ENCODE peak calls at places on chromosomes 4 and X, in five cellular contexts. One of them, this sample, is unnamed.

GRCh38 chr4:57172065-57172464 is 61.9 kb upstream of the IGFBP7 start:
- DNase-seq in dorsolateral prefrontal cortex: no peak
- DNase-seq in AG04450: no peak
- DNase-seq in mammary epithelial cell: no peak
- DNase-seq in keratinocyte: no peak
- DNase-seq in this sample: no peak

GRCh38 chr4:3290476-3290875 is 2.3 kb upstream of the RGS12 start:
- DNase-seq in dorsolateral prefrontal cortex: no peak
- DNase-seq in AG04450: no peak
- DNase-seq in mammary epithelial cell: no peak
- DNase-seq in keratinocyte: no peak
- DNase-seq in this sample: no peak

GRCh38 chrX:45824471-45824870 is 623.8 kb upstream of the DIPK2B start:
- DNase-seq in dorsolateral prefrontal cortex: no peak
- DNase-seq in AG04450: peak; percentile 81
- DNase-seq in mammary epithelial cell: peak; percentile 98
- DNase-seq in keratinocyte: peak; percentile 95
- DNase-seq in this sample: no peak

GRCh38 chr4:154164931-154165839 is 326.4 kb downstream of the DCHS2 start:
- DNase-seq in dorsolateral prefrontal cortex: no peak
- DNase-seq in AG04450: peak; percentile 4
- DNase-seq in mammary epithelial cell: peak; percentile 97
- DNase-seq in keratinocyte: peak; percentile 69
- DNase-seq in this sample: no peak

GRCh38 chr4:181162266-181163063 is 1080.7 kb upstream of the TENM3 start:
- DNase-seq in dorsolateral prefrontal cortex: no peak
- DNase-seq in AG04450: no peak
- DNase-seq in mammary epithelial cell: no peak
- DNase-seq in keratinocyte: no peak
- DNase-seq in this sample: no peak

GRCh38 chr4:78885598-78885997 is 53.6 kb downstream of the PAQR3 start:
- DNase-seq in dorsolateral prefrontal cortex: no peak
- DNase-seq in AG04450: no peak
- DNase-seq in mammary epithelial cell: no peak
- DNase-seq in keratinocyte: no peak
- DNase-seq in this sample: no peak

GRCh38 chrX:118596428-118596827 is 100.8 kb downstream of the DOCK11 start:
- DNase-seq in dorsolateral prefrontal cortex: no peak
- DNase-seq in AG04450: no peak
- DNase-seq in mammary epithelial cell: no peak
- DNase-seq in keratinocyte: no peak
- DNase-seq in this sample: no peak

GRCh38 chr4:95213361-95213760 is 335.4 kb downstream of the UNC5C start:
- DNase-seq in dorsolateral prefrontal cortex: no peak
- DNase-seq in AG04450: no peak
- DNase-seq in mammary epithelial cell: no peak
- DNase-seq in keratinocyte: no peak
- DNase-seq in this sample: no peak

GRCh38 chrX:69145281-69145680 is 20.0 kb downstream of the PJA1 start:
- DNase-seq in dorsolateral prefrontal cortex: no peak
- DNase-seq in AG04450: no peak
- DNase-seq in mammary epithelial cell: no peak
- DNase-seq in keratinocyte: no peak
- DNase-seq in this sample: no peak

GRCh38 chr4:129043523-129043922 is 49.8 kb downstream of the SCLT1 start:
- DNase-seq in dorsolateral prefrontal cortex: no peak
- DNase-seq in AG04450: no peak
- DNase-seq in mammary epithelial cell: no peak
- DNase-seq in keratinocyte: no peak
- DNase-seq in this sample: no peak

GRCh38 chrX:118855681-118856310 is 32.2 kb downstream of the ZCCHC12 start:
- DNase-seq in dorsolateral prefrontal cortex: no peak
- DNase-seq in AG04450: no peak
- DNase-seq in mammary epithelial cell: no peak
- DNase-seq in keratinocyte: no peak
- DNase-seq in this sample: no peak

GRCh38 chr4:61992351-61992750 is 792.2 kb downstream of the ADGRL3 start:
- DNase-seq in dorsolateral prefrontal cortex: no peak
- DNase-seq in AG04450: no peak
- DNase-seq in mammary epithelial cell: no peak
- DNase-seq in keratinocyte: no peak
- DNase-seq in this sample: no peak

GRCh38 chr4:8150152-8151090 is 8.2 kb downstream of the ABLIM2 start:
- DNase-seq in dorsolateral prefrontal cortex: peak; percentile 60
- DNase-seq in AG04450: no peak
- DNase-seq in mammary epithelial cell: no peak
- DNase-seq in keratinocyte: no peak
- DNase-seq in this sample: no peak

GRCh38 chrX:124086411-124086810 is 124.9 kb downstream of the STAG2 start:
- DNase-seq in dorsolateral prefrontal cortex: no peak
- DNase-seq in AG04450: no peak
- DNase-seq in mammary epithelial cell: no peak
- DNase-seq in keratinocyte: no peak
- DNase-seq in this sample: no peak

GRCh38 chr4:12203945-12204344 is 775.3 kb upstream of the HS3ST1 start:
- DNase-seq in dorsolateral prefrontal cortex: no peak
- DNase-seq in AG04450: no peak
- DNase-seq in mammary epithelial cell: no peak
- DNase-seq in keratinocyte: no peak
- DNase-seq in this sample: no peak

GRCh38 chrX:104307341-104307740 is 52.6 kb upstream of the ESX1 start:
- DNase-seq in dorsolateral prefrontal cortex: no peak
- DNase-seq in AG04450: no peak
- DNase-seq in mammary epithelial cell: no peak
- DNase-seq in keratinocyte: no peak
- DNase-seq in this sample: no peak

GRCh38 chr4:2135083-2135482 is 76.0 kb downstream of the NAT8L start:
- DNase-seq in dorsolateral prefrontal cortex: no peak
- DNase-seq in AG04450: peak; percentile 0
- DNase-seq in mammary epithelial cell: no peak
- DNase-seq in keratinocyte: no peak
- DNase-seq in this sample: no peak

GRCh38 chrX:134520860-134521390 is 61.0 kb downstream of the HPRT1 start:
- DNase-seq in dorsolateral prefrontal cortex: no peak
- DNase-seq in AG04450: no peak
- DNase-seq in mammary epithelial cell: peak; percentile 50
- DNase-seq in keratinocyte: no peak
- DNase-seq in this sample: no peak

GRCh38 chrX:56792270-56793111 is 63.4 kb downstream of the NBDY start:
- DNase-seq in dorsolateral prefrontal cortex: no peak
- DNase-seq in AG04450: no peak
- DNase-seq in mammary epithelial cell: no peak
- DNase-seq in keratinocyte: no peak
- DNase-seq in this sample: no peak

GRCh38 chr4:169619518-169619957 is 840 bp upstream of the CLCN3 start:
- DNase-seq in dorsolateral prefrontal cortex: no peak
- DNase-seq in AG04450: no peak
- DNase-seq in mammary epithelial cell: peak; percentile 73
- DNase-seq in keratinocyte: no peak
- DNase-seq in this sample: no peak

GRCh38 chr4:108113229-108113628 is 55.5 kb downstream of the LEF1 start:
- DNase-seq in dorsolateral prefrontal cortex: no peak
- DNase-seq in AG04450: no peak
- DNase-seq in mammary epithelial cell: no peak
- DNase-seq in keratinocyte: no peak
- DNase-seq in this sample: no peak

DNA sequence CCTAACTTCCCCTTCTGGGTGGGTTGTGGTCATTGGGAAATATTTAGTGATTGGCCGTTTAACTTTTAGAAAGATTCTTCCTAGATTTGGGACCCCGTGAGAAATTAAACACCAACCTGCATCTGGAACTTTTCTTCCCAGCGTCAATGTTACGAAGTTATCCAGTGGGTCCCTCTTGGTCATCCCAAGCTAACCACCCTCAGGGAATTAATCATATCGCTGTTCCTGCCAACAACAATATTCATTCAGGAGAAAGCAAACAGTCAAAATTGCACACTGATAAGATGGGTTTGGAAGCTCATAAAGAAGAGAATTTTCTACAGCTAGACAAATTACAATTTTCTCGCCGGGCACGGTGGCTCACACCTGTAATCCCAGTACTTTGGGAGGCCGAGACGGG is 121.2 kb upstream of the STX18 start:
- DNase-seq in dorsolateral prefrontal cortex: no peak
- DNase-seq in AG04450: no peak
- DNase-seq in mammary epithelial cell: no peak
- DNase-seq in keratinocyte: no peak
- DNase-seq in this sample: no peak
- H3K27ac ChIP-seq in dorsolateral prefrontal cortex: no peak overlapping the region
- H3K27ac ChIP-seq in AG04450: no peak overlapping the region
- H3K27ac ChIP-seq in mammary epithelial cell: no peak overlapping the region
- H3K27ac ChIP-seq in keratinocyte: no peak overlapping the region
- H3K27ac ChIP-seq in this sample: no peak overlapping the region

GRCh38 chr4:64158648-64159326 is 250.5 kb downstream of the TECRL start:
- DNase-seq in dorsolateral prefrontal cortex: no peak
- DNase-seq in AG04450: no peak
- DNase-seq in mammary epithelial cell: peak; percentile 43
- DNase-seq in keratinocyte: peak; percentile 33
- DNase-seq in this sample: no peak
- H3K4me3 ChIP-seq in dorsolateral prefrontal cortex: no peak overlapping the region
- H3K4me3 ChIP-seq in AG04450: no peak overlapping the region
- H3K4me3 ChIP-seq in mammary epithelial cell: peak overlapping the region; percentile 53
- H3K4me3 ChIP-seq in keratinocyte: peak overlapping the region; percentile 54
- H3K4me3 ChIP-seq in this sample: peak overlapping the region; percentile 46

GRCh38 chrX:24495700-24496099 is 30.6 kb downstream of the PDK3 start:
- DNase-seq in dorsolateral prefrontal cortex: no peak
- DNase-seq in AG04450: no peak
- DNase-seq in mammary epithelial cell: no peak
- DNase-seq in keratinocyte: no peak
- DNase-seq in this sample: no peak
- H3K27ac ChIP-seq in dorsolateral prefrontal cortex: no peak overlapping the region
- H3K27ac ChIP-seq in AG04450: no peak overlapping the region
- H3K27ac ChIP-seq in mammary epithelial cell: no peak overlapping the region
- H3K27ac ChIP-seq in keratinocyte: no peak overlapping the region
- H3K27ac ChIP-seq in this sample: no peak overlapping the region

DNA sequence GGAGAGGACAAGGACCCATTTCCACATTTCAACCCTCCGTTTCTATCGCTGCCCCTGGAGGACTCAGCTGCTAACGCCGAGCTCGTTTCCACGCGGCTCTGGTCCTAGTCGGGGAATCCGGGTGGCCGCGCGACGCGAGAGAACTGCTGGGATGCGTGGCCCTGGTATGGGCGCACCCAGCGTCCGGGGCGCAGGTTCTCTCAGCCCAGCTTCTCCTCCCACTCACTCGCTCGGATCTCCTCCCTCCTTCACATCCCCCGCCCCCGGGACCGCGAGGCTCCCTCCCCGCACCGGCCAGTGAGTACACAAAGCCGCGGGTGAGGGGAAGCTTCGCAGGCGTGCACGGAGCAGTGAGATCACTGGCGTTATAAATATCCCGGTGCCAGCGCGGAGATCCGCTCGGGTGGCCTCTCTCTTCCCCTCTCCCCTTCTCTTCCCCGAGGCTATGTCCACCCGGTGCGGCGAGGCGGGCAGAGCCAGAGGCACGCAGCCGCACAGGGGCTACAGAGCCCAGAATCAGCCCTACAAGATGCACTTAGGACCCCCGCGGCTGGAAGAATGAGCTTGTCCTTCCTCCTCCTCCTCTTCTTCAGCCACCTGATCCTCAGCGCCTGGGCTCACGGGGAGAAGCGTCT is at the start of gene FGF5:
- DNase-seq in dorsolateral prefrontal cortex: peak; percentile 61
- DNase-seq in AG04450: peak; percentile 85
- DNase-seq in mammary epithelial cell: peak; percentile 90
- DNase-seq in keratinocyte: no peak
- DNase-seq in this sample: peak; percentile 25
- H3K4me3 ChIP-seq in dorsolateral prefrontal cortex: peak within 1 kb of the TSS; percentile 44
- H3K4me3 ChIP-seq in AG04450: peak within 1 kb of the TSS; percentile 63
- H3K4me3 ChIP-seq in mammary epithelial cell: peak within 1 kb of the TSS; percentile 63
- H3K4me3 ChIP-seq in keratinocyte: peak within 1 kb of the TSS; percentile 83
- H3K4me3 ChIP-seq in this sample: peak within 1 kb of the TSS; percentile 69

GRCh38 chr4:74110670-74111069 is 11.7 kb upstream of the CXCL2 start:
- DNase-seq in dorsolateral prefrontal cortex: no peak
- DNase-seq in AG04450: no peak
- DNase-seq in mammary epithelial cell: no peak
- DNase-seq in keratinocyte: no peak
- DNase-seq in this sample: no peak
- H3K27ac ChIP-seq in dorsolateral prefrontal cortex: no peak overlapping the region
- H3K27ac ChIP-seq in AG04450: no peak overlapping the region
- H3K27ac ChIP-seq in mammary epithelial cell: peak overlapping the region; percentile 99
- H3K27ac ChIP-seq in keratinocyte: peak overlapping the region; percentile 94
- H3K27ac ChIP-seq in this sample: peak overlapping the region; percentile 90

This sample was measured in left ventricle myocardium inferior.